ENCODE peak calls at places on chromosome 15, in eight cellular contexts. F is heart left ventricle, R is sigmoid colon, K is neural progenitor cell, G is PC-3, I is WERI-Rb-1, W is HepG2, Q is Caco-2. E is an unnamed sample.

GRCh38 chr15:89051875-89052274 is 36.4 kb upstream of the ABHD2 start:
- DNase-seq in F (no peak), R (no peak), K (no peak), G (no peak), I (no peak), W (peak; percentile 12), Q (no peak), E (no peak)

GRCh38 chr15:69523010-69524001 is 70.7 kb downstream of the RPLP1 start:
- DNase-seq in F (peak; percentile 67), R (peak; percentile 84), K (peak; percentile 91), G (peak; percentile 70), I (peak; percentile 89), W (peak; percentile 38), Q (peak; percentile 78), E (peak; percentile 37)

GRCh38 chr15:81856627-81857026 is 189.2 kb downstream of the MEX3B start:
- DNase-seq in F (no peak), R (no peak), K (no peak), G (no peak), I (no peak), W (no peak), Q (no peak), E (no peak)

GRCh38 chr15:56286213-56286612 is 42.5 kb upstream of the RFX7 start:
- DNase-seq in F (no peak), R (no peak), K (peak; percentile 7), G (no peak), I (no peak), W (no peak), Q (no peak), E (no peak)

GRCh38 chr15:93900476-93901400 is 330.6 kb upstream of the MCTP2 start:
- DNase-seq in F (no peak), R (no peak), K (no peak), G (no peak), I (no peak), W (no peak), Q (no peak), E (no peak)

GRCh38 chr15:88113909-88114308 is 142.6 kb downstream of the NTRK3 start:
- DNase-seq in F (no peak), R (no peak), K (no peak), G (no peak), I (no peak), W (no peak), Q (no peak), E (no peak)

GRCh38 chr15:57387011-57387410 is 10.7 kb downstream of the CGNL1 start:
- DNase-seq in F (no peak), R (no peak), K (no peak), G (no peak), I (no peak), W (no peak), Q (no peak), E (no peak)

GRCh38 chr15:96585634-96586386 is 255.3 kb downstream of the NR2F2 start:
- DNase-seq in F (no peak), R (no peak), K (peak; percentile 46), G (peak; percentile 4), I (no peak), W (no peak), Q (no peak), E (peak; percentile 7)

GRCh38 chr15:32657941-32658340 is 16.4 kb downstream of the SCG5 start:
- DNase-seq in F (no peak), R (no peak), K (no peak), G (peak; percentile 31), I (no peak), W (no peak), Q (no peak), E (peak; percentile 52)

GRCh38 chr15:57220220-57220619 is 156.1 kb upstream of the CGNL1 start:
- DNase-seq in F (no peak), R (no peak), K (no peak), G (no peak), I (no peak), W (no peak), Q (no peak), E (no peak)

DNA sequence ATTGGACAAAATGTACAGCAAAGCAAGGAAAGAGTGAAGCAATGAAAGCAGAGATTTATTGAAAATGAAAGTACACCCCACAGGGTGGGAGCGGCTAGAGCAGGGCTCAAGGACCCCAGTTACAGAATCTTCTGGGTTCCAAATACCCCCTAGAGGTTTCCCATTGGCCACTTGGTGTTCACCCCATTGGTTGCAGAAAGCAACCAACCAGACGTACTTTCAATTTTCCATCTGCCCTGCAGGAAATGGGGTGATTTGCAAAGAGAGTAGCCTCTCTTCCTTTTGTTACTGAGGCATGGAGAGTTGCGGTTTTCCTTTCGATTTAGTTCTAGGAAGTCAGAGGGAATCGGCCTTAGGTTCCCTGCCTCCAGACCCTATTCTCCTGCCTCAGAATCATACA is 2.4 kb downstream of the PML start:
- DNase-seq in F (no peak), R (peak; percentile 50), K (no peak), G (no peak), I (no peak), W (no peak), Q (no peak), E (no peak)
- TF ChIP-seq CTCF in F (no peak), R (no peak), K (no peak), G (no peak), I (no peak), W (no peak), Q (no peak), E (no peak)

DNA sequence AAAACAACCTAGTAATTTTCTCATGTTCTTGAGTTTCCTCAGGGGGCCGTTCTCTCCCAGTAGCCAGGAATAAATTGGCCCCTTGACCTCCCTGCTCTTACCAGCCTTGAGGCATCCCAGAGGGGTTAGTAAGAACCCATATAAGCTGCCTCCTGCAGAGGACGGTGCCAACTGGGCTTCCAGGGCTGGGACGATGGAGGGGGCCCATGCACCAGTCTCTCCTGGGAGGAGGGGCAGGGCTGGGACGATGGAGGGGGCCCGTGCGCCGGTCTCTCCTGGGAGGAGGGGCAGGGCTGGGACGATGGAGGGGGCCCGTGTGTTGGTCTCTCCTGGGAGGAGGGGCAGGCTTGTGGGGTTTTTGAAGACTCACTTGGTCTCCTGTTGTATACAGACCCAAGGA is 22.0 kb downstream of the LINGO1 start:
- DNase-seq in F (no peak), R (no peak), K (no peak), G (no peak), I (no peak), W (no peak), Q (no peak), E (no peak)
- H3K4me3 ChIP-seq in F (no peak overlapping the region), R (no peak overlapping the region), K (no peak overlapping the region), G (no peak overlapping the region), I (no peak overlapping the region), W (no peak overlapping the region), Q (no peak overlapping the region), E (no peak overlapping the region)

GRCh38 chr15:90465140-90465929 is 64.4 kb upstream of the CRTC3 start:
- DNase-seq in F (no peak), R (no peak), K (no peak), G (peak; percentile 26), I (no peak), W (no peak), Q (no peak), E (no peak)
- H3K36me3 ChIP-seq in F (peaks cover 32% of the 10 kb centered on the region), R (peaks cover 37% of the 10 kb centered on the region), K (no peaks in the 10 kb centered on the region), G (peaks cover 19% of the 10 kb centered on the region), I (peaks cover 5% of the 10 kb centered on the region), W (peaks cover 17% of the 10 kb centered on the region), Q (no peaks in the 10 kb centered on the region), E (peaks cover 7% of the 10 kb centered on the region)

GRCh38 chr15:67105065-67105951 is 39.9 kb downstream of the SMAD3 start:
- DNase-seq in F (no peak), R (peak; percentile 83), K (no peak), G (peak; percentile 96), I (no peak), W (peak; percentile 93), Q (no peak), E (peak; percentile 98)
- TF ChIP-seq CTCF in F (no peak), R (no peak), K (no peak), G (no peak), I (no peak), W (peak; percentile 47), Q (no peak), E (no peak)

DNA sequence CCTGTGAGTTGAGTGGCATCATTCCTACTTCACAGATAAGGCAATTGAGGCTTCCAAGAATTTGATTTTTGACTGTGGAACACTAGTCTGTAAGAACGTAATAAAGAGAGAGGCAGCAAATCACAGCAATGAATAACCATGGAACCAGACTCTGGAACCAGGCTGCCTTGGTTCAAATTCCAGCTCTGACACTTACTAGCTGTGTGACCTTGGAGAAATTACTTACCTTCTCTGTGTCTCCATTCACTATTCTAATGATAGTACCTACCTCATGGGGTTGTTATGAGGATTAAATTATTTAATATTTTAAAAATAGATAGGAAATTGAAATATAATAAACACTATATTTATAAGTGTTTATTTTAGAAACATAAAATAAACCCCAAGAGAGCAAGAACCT is 12.6 kb upstream of the IGDCC3 start:
- DNase-seq in F (no peak), R (no peak), K (no peak), G (no peak), I (no peak), W (no peak), Q (no peak), E (no peak)
- H3K4me3 ChIP-seq in F (no peak overlapping the region), R (no peak overlapping the region), K (no peak overlapping the region), G (no peak overlapping the region), I (no peak overlapping the region), W (no peak overlapping the region), Q (no peak overlapping the region), E (no peak overlapping the region)

DNA sequence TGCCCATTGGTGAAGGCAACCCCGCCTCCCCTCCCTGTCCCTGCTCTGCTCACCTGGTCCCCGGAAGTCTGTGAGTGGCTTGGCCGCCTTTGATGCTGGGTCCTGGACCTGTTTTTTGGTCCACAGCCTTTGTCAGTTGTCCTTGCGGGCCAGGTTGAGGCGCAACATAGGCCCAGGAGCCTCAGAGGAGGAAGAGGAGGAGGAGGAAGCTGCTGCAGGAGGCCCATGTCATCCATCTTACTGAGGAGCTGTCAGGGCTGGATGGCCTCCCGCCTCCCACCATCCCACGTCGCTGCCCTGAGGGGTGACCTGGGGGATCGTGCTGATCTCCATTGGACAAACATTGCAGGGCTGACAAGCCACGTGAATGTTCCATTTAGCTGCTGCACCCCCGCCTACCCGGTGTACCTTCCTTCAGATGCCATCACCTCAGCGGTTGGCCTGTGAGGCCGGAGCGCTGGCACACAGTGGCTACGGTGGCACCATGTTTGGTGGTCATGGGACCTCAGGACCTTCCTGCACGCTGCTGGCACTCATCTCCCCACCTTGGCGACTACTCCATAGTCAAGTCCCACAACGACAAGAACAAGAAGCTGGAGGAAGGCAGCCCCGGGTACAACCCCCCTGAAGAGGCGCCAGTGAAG is 106.3 kb downstream of the SMAD6 start:
- DNase-seq in F (no peak), R (no peak), K (no peak), G (no peak), I (no peak), W (no peak), Q (no peak), E (no peak)
- H3K36me3 ChIP-seq in F (no peaks in the 10 kb centered on the region), R (no peaks in the 10 kb centered on the region), K (no peaks in the 10 kb centered on the region), G (no peaks in the 10 kb centered on the region), I (no peaks in the 10 kb centered on the region), W (no peaks in the 10 kb centered on the region), Q (no peaks in the 10 kb centered on the region), E (no peaks in the 10 kb centered on the region)

DNA sequence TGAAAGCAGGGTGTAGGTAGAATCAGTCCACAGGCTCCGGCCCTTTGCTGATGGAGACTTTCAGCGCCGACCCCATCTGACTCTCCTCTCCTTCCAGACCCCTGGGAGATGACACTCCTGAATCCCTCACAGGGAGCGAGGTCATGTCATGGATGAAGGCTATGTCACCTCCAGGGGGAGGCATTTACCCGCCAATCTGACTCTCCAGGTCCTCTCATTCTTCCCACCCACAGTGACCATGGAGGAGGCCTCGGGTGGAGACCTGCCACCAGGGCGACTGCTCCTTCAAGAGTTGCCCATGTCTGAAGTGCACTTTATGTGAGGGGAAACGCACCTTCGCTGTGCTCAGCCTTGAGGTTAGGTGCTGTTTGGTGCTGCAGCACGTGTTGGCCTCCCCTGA is 112.7 kb downstream of the KLF13 start:
- DNase-seq in F (no peak), R (no peak), K (peak; percentile 50), G (peak; percentile 41), I (peak; percentile 77), W (peak; percentile 35), Q (no peak), E (no peak)
- TF ChIP-seq CTCF in F (peak; percentile 13), R (no peak), K (peak; percentile 35), G (peak; percentile 50), I (peak; percentile 79), W (peak; percentile 76), Q (peak; percentile 37), E (peak; percentile 46)

GRCh38 chr15:73992594-73992898 is 451 bp upstream of the STOML1 start:
- DNase-seq in F (no peak), R (no peak), K (no peak), G (no peak), I (no peak), W (no peak), Q (no peak), E (no peak)
- H3K4me3 ChIP-seq in F (peak overlapping the region; percentile 93), R (peak overlapping the region; percentile 73), K (peak overlapping the region; percentile 97), G (peak overlapping the region; percentile 85), I (peak overlapping the region; percentile 2), W (peak overlapping the region; percentile 53), Q (peak overlapping the region; percentile 34), E (no peak overlapping the region)

E was measured in bronchial epithelial cell.